ENCODE peak calls at places on chromosomes 1 and 21, in six cellular contexts. One of them, this sample, is unnamed.

GRCh38 chr1:19430121-19431068 is 54.9 kb downstream of the CAPZB start:
- DNase-seq in osteoblast: peak; percentile 90
- DNase-seq in left lung: no peak
- DNase-seq in heart right ventricle: no peak
- DNase-seq in adrenal gland: no peak
- DNase-seq in pancreas: no peak
- DNase-seq in this sample: no peak

GRCh38 chr1:162835157-162835899 is 25.6 kb downstream of the CCDC190 start:
- DNase-seq in osteoblast: no peak
- DNase-seq in left lung: no peak
- DNase-seq in heart right ventricle: no peak
- DNase-seq in adrenal gland: no peak
- DNase-seq in pancreas: no peak
- DNase-seq in this sample: no peak

GRCh38 chr1:30191154-30191702 is 532.2 kb downstream of the MATN1 start:
- DNase-seq in osteoblast: peak; percentile 64
- DNase-seq in left lung: peak; percentile 48
- DNase-seq in heart right ventricle: no peak
- DNase-seq in adrenal gland: peak; percentile 30
- DNase-seq in pancreas: no peak
- DNase-seq in this sample: no peak

GRCh38 chr21:44800971-44801467 is 601 bp downstream of the UBE2G2 start:
- DNase-seq in osteoblast: peak; percentile 76
- DNase-seq in left lung: no peak
- DNase-seq in heart right ventricle: no peak
- DNase-seq in adrenal gland: no peak
- DNase-seq in pancreas: no peak
- DNase-seq in this sample: no peak

GRCh38 chr1:224851210-224851849 is 78.1 kb upstream of the DNAH14 start:
- DNase-seq in osteoblast: peak; percentile 75
- DNase-seq in left lung: peak; percentile 52
- DNase-seq in heart right ventricle: peak; percentile 18
- DNase-seq in adrenal gland: peak; percentile 74
- DNase-seq in pancreas: peak; percentile 80
- DNase-seq in this sample: no peak

GRCh38 chr1:84300991-84301758 is at the start of gene SAMD13:
- DNase-seq in osteoblast: peak; percentile 44
- DNase-seq in left lung: peak; percentile 44
- DNase-seq in heart right ventricle: peak; percentile 84
- DNase-seq in adrenal gland: peak; percentile 90
- DNase-seq in pancreas: peak; percentile 60
- DNase-seq in this sample: no peak

GRCh38 chr1:216686860-216687545 is 36.2 kb downstream of the ESRRG start:
- DNase-seq in osteoblast: no peak
- DNase-seq in left lung: no peak
- DNase-seq in heart right ventricle: peak; percentile 10
- DNase-seq in adrenal gland: peak; percentile 75
- DNase-seq in pancreas: no peak
- DNase-seq in this sample: no peak

GRCh38 chr21:44618504-44618903 is 6.6 kb downstream of the KRTAP10-8 start:
- DNase-seq in osteoblast: no peak
- DNase-seq in left lung: no peak
- DNase-seq in heart right ventricle: peak; percentile 39
- DNase-seq in adrenal gland: peak; percentile 36
- DNase-seq in pancreas: no peak
- DNase-seq in this sample: no peak

GRCh38 chr21:36773111-36773510 is 74.2 kb downstream of the SIM2 start:
- DNase-seq in osteoblast: no peak
- DNase-seq in left lung: peak; percentile 69
- DNase-seq in heart right ventricle: peak; percentile 79
- DNase-seq in adrenal gland: peak; percentile 97
- DNase-seq in pancreas: peak; percentile 97
- DNase-seq in this sample: peak; percentile 81

GRCh38 chr1:33094971-33095604 is 14.1 kb downstream of the AZIN2 start:
- DNase-seq in osteoblast: peak; percentile 92
- DNase-seq in left lung: no peak
- DNase-seq in heart right ventricle: peak; percentile 63
- DNase-seq in adrenal gland: peak; percentile 53
- DNase-seq in pancreas: no peak
- DNase-seq in this sample: no peak

GRCh38 chr1:237799762-237800474 is 90.8 kb downstream of the ZP4 start:
- DNase-seq in osteoblast: no peak
- DNase-seq in left lung: no peak
- DNase-seq in heart right ventricle: peak; percentile 35
- DNase-seq in adrenal gland: peak; percentile 16
- DNase-seq in pancreas: peak; percentile 64
- DNase-seq in this sample: peak; percentile 66

GRCh38 chr1:234985007-234985370 is 143.6 kb downstream of the TOMM20 start:
- DNase-seq in osteoblast: no peak
- DNase-seq in left lung: no peak
- DNase-seq in heart right ventricle: no peak
- DNase-seq in adrenal gland: no peak
- DNase-seq in pancreas: no peak
- DNase-seq in this sample: no peak

GRCh38 chr1:215905493-215906095 is 338.5 kb downstream of the KCTD3 start:
- DNase-seq in osteoblast: no peak
- DNase-seq in left lung: no peak
- DNase-seq in heart right ventricle: no peak
- DNase-seq in adrenal gland: no peak
- DNase-seq in pancreas: no peak
- DNase-seq in this sample: no peak

GRCh38 chr1:213381572-213382084 is 330.6 kb downstream of the RPS6KC1 start:
- DNase-seq in osteoblast: no peak
- DNase-seq in left lung: no peak
- DNase-seq in heart right ventricle: peak; percentile 43
- DNase-seq in adrenal gland: no peak
- DNase-seq in pancreas: no peak
- DNase-seq in this sample: no peak

GRCh38 chr1:195965036-195965435 is 643.2 kb downstream of the KCNT2 start:
- DNase-seq in osteoblast: no peak
- DNase-seq in left lung: no peak
- DNase-seq in heart right ventricle: no peak
- DNase-seq in adrenal gland: no peak
- DNase-seq in pancreas: no peak
- DNase-seq in this sample: no peak

GRCh38 chr1:205273551-205273982 is 45.8 kb downstream of the TMCC2 start:
- DNase-seq in osteoblast: peak; percentile 97
- DNase-seq in left lung: peak; percentile 86
- DNase-seq in heart right ventricle: peak; percentile 81
- DNase-seq in adrenal gland: peak; percentile 92
- DNase-seq in pancreas: peak; percentile 93
- DNase-seq in this sample: no peak

GRCh38 chr1:30610917-30611316 is 112.5 kb downstream of the MATN1 start:
- DNase-seq in osteoblast: no peak
- DNase-seq in left lung: no peak
- DNase-seq in heart right ventricle: no peak
- DNase-seq in adrenal gland: no peak
- DNase-seq in pancreas: no peak
- DNase-seq in this sample: no peak

GRCh38 chr21:34843562-34843961 is 174.8 kb downstream of the CLIC6 start:
- DNase-seq in osteoblast: no peak
- DNase-seq in left lung: no peak
- DNase-seq in heart right ventricle: no peak
- DNase-seq in adrenal gland: no peak
- DNase-seq in pancreas: no peak
- DNase-seq in this sample: no peak

GRCh38 chr21:37907076-37907475 is 9.2 kb downstream of the KCNJ6 start:
- DNase-seq in osteoblast: no peak
- DNase-seq in left lung: no peak
- DNase-seq in heart right ventricle: no peak
- DNase-seq in adrenal gland: no peak
- DNase-seq in pancreas: no peak
- DNase-seq in this sample: no peak

GRCh38 chr1:201002510-201002909 is 21.0 kb downstream of the KIF21B start:
- DNase-seq in osteoblast: no peak
- DNase-seq in left lung: no peak
- DNase-seq in heart right ventricle: no peak
- DNase-seq in adrenal gland: no peak
- DNase-seq in pancreas: no peak
- DNase-seq in this sample: no peak

GRCh38 chr1:64540265-64540791 is 70.4 kb downstream of the CACHD1 start:
- DNase-seq in osteoblast: no peak
- DNase-seq in left lung: no peak
- DNase-seq in heart right ventricle: peak; percentile 9
- DNase-seq in adrenal gland: no peak
- DNase-seq in pancreas: no peak
- DNase-seq in this sample: no peak

GRCh38 chr1:182368903-182369302 is 22.7 kb downstream of the GLUL start:
- DNase-seq in osteoblast: no peak
- DNase-seq in left lung: no peak
- DNase-seq in heart right ventricle: no peak
- DNase-seq in adrenal gland: no peak
- DNase-seq in pancreas: no peak
- DNase-seq in this sample: no peak

GRCh38 chr1:89273324-89273778 is 691 bp upstream of the GBP5 start:
- DNase-seq in osteoblast: no peak
- DNase-seq in left lung: no peak
- DNase-seq in heart right ventricle: no peak
- DNase-seq in adrenal gland: no peak
- DNase-seq in pancreas: no peak
- DNase-seq in this sample: no peak

GRCh38 chr1:164524810-164525209 is 34.2 kb upstream of the PBX1 start:
- DNase-seq in osteoblast: no peak
- DNase-seq in left lung: no peak
- DNase-seq in heart right ventricle: no peak
- DNase-seq in adrenal gland: no peak
- DNase-seq in pancreas: no peak
- DNase-seq in this sample: no peak

GRCh38 chr1:246961939-246962373 is 30.2 kb upstream of the AHCTF1 start:
- DNase-seq in osteoblast: no peak
- DNase-seq in left lung: peak; percentile 77
- DNase-seq in heart right ventricle: no peak
- DNase-seq in adrenal gland: peak; percentile 34
- DNase-seq in pancreas: no peak
- DNase-seq in this sample: no peak

GRCh38 chr1:8352886-8353285 is 35.0 kb downstream of the SLC45A1 start:
- DNase-seq in osteoblast: peak; percentile 55
- DNase-seq in left lung: no peak
- DNase-seq in heart right ventricle: no peak
- DNase-seq in adrenal gland: no peak
- DNase-seq in pancreas: no peak
- DNase-seq in this sample: no peak

GRCh38 chr1:8350914-8351684 is 33.2 kb downstream of the SLC45A1 start:
- DNase-seq in osteoblast: peak; percentile 64
- DNase-seq in left lung: no peak
- DNase-seq in heart right ventricle: no peak
- DNase-seq in adrenal gland: no peak
- DNase-seq in pancreas: no peak
- DNase-seq in this sample: no peak

GRCh38 chr1:8353386-8353785 is 35.5 kb downstream of the SLC45A1 start:
- DNase-seq in osteoblast: peak; percentile 83
- DNase-seq in left lung: no peak
- DNase-seq in heart right ventricle: no peak
- DNase-seq in adrenal gland: no peak
- DNase-seq in pancreas: no peak
- DNase-seq in this sample: no peak

GRCh38 chr1:8352471-8352845 is 34.5 kb downstream of the SLC45A1 start:
- DNase-seq in osteoblast: peak; percentile 81
- DNase-seq in left lung: no peak
- DNase-seq in heart right ventricle: no peak
- DNase-seq in adrenal gland: no peak
- DNase-seq in pancreas: no peak
- DNase-seq in this sample: no peak

GRCh38 chr1:8351693-8352470 is 34.0 kb downstream of the SLC45A1 start:
- DNase-seq in osteoblast: peak; percentile 84
- DNase-seq in left lung: no peak
- DNase-seq in heart right ventricle: no peak
- DNase-seq in adrenal gland: no peak
- DNase-seq in pancreas: no peak
- DNase-seq in this sample: no peak
- H3K27ac ChIP-seq in osteoblast: no peak overlapping the region
- H3K27ac ChIP-seq in left lung: peak overlapping the region; percentile 53
- H3K27ac ChIP-seq in heart right ventricle: peak overlapping the region; percentile 83
- H3K27ac ChIP-seq in adrenal gland: peak overlapping the region; percentile 54
- H3K27ac ChIP-seq in pancreas: no peak overlapping the region
- H3K27ac ChIP-seq in this sample: no peak overlapping the region

GRCh38 chr21:31530364-31530763 is 129.1 kb upstream of the SOD1 start:
- DNase-seq in osteoblast: peak; percentile 68
- DNase-seq in left lung: no peak
- DNase-seq in heart right ventricle: no peak
- DNase-seq in adrenal gland: no peak
- DNase-seq in pancreas: no peak
- DNase-seq in this sample: no peak
- TF ChIP-seq CTCF in osteoblast: no peak
- TF ChIP-seq CTCF in left lung: no peak
- TF ChIP-seq CTCF in heart right ventricle: no peak
- TF ChIP-seq CTCF in adrenal gland: no peak
- TF ChIP-seq CTCF in pancreas: no peak
- TF ChIP-seq CTCF in this sample: no peak

GRCh38 chr1:41475859-41476567 is 8.5 kb downstream of the EDN2 start:
- DNase-seq in osteoblast: peak; percentile 69
- DNase-seq in left lung: no peak
- DNase-seq in heart right ventricle: no peak
- DNase-seq in adrenal gland: no peak
- DNase-seq in pancreas: peak; percentile 38
- DNase-seq in this sample: no peak

GRCh38 chr1:41474490-41475271 is 9.8 kb downstream of the EDN2 start:
- DNase-seq in osteoblast: peak; percentile 43
- DNase-seq in left lung: no peak
- DNase-seq in heart right ventricle: no peak
- DNase-seq in adrenal gland: peak; percentile 89
- DNase-seq in pancreas: peak; percentile 61
- DNase-seq in this sample: no peak

GRCh38 chr1:41473738-41474362 is 10.6 kb downstream of the EDN2 start:
- DNase-seq in osteoblast: no peak
- DNase-seq in left lung: no peak
- DNase-seq in heart right ventricle: no peak
- DNase-seq in adrenal gland: no peak
- DNase-seq in pancreas: peak; percentile 46
- DNase-seq in this sample: peak; percentile 30

GRCh38 chr1:41476807-41477361 is 7.6 kb downstream of the EDN2 start:
- DNase-seq in osteoblast: peak; percentile 93
- DNase-seq in left lung: no peak
- DNase-seq in heart right ventricle: no peak
- DNase-seq in adrenal gland: peak; percentile 85
- DNase-seq in pancreas: peak; percentile 85
- DNase-seq in this sample: no peak

DNA sequence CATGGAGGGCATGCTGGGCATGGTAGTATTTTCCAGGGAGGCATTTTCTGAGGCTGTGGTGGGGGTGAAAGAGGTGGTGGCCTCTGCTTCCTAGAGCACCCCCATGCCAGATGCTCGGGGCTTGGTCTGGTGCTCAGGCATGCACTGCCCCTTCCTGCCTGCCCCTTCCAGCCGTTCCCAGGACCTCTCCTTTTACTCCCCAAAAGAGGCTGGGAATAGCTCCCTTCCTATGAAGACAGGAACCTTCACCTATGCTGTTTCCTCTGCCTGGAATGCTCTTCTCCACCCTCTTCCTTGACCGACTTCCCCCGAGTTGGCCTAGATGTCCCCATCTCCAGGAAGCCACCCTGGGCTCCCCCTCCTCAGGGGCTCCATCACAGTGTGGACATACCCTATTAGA is 9.1 kb downstream of the EDN2 start:
- DNase-seq in osteoblast: peak; percentile 61
- DNase-seq in left lung: no peak
- DNase-seq in heart right ventricle: no peak
- DNase-seq in adrenal gland: no peak
- DNase-seq in pancreas: no peak
- DNase-seq in this sample: no peak
- H3K4me1 ChIP-seq in osteoblast: peaks cover 13% of the 10 kb centered on the region
- H3K4me1 ChIP-seq in left lung: peaks cover 13% of the 10 kb centered on the region
- H3K4me1 ChIP-seq in heart right ventricle: peaks cover 26% of the 10 kb centered on the region
- H3K4me1 ChIP-seq in adrenal gland: peaks cover 33% of the 10 kb centered on the region
- H3K4me1 ChIP-seq in pancreas: peaks cover 27% of the 10 kb centered on the region
- H3K4me1 ChIP-seq in this sample: peaks cover 10% of the 10 kb centered on the region

GRCh38 chr1:223716302-223716862 is 4.0 kb downstream of the CAPN2 start:
- DNase-seq in osteoblast: no peak
- DNase-seq in left lung: peak; percentile 23
- DNase-seq in heart right ventricle: no peak
- DNase-seq in adrenal gland: no peak
- DNase-seq in pancreas: no peak
- DNase-seq in this sample: no peak
- H3K27ac ChIP-seq in osteoblast: peak overlapping the region; percentile 79
- H3K27ac ChIP-seq in left lung: peak overlapping the region; percentile 96
- H3K27ac ChIP-seq in heart right ventricle: peak overlapping the region; percentile 1
- H3K27ac ChIP-seq in adrenal gland: no peak overlapping the region
- H3K27ac ChIP-seq in pancreas: no peak overlapping the region
- H3K27ac ChIP-seq in this sample: peak overlapping the region; percentile 94